ENCODE peak calls at places on chromosomes 16 and 17, in ten cellular contexts. One of them, this sample, is unnamed.

GRCh38 chr17:68424861-68425260 is 32.4 kb downstream of the WIPI1 start:
- DNase-seq in A172: no peak
- DNase-seq in NCI-H146: peak
- DNase-seq in HTR-8/SVneo: no peak
- DNase-seq in activated CD4-positive, CD25-positive, alpha-beta regulatory T cell: no peak
- DNase-seq in dorsolateral prefrontal cortex: no peak
- DNase-seq in endothelial cell: no peak
- DNase-seq in GM13977: no peak
- DNase-seq in activated T-helper 1 cell treated with Interleukin-2 at 50 U/mL for 16 hours: no peak
- DNase-seq in SJSA1: no peak
- DNase-seq in this sample: no peak

GRCh38 chr17:62670202-62670821 is 42.8 kb downstream of the MRC2 start:
- DNase-seq in A172: no peak
- DNase-seq in NCI-H146: peak
- DNase-seq in HTR-8/SVneo: no peak
- DNase-seq in activated CD4-positive, CD25-positive, alpha-beta regulatory T cell: no peak
- DNase-seq in dorsolateral prefrontal cortex: no peak
- DNase-seq in endothelial cell: no peak
- DNase-seq in GM13977: no peak
- DNase-seq in activated T-helper 1 cell treated with Interleukin-2 at 50 U/mL for 16 hours: no peak
- DNase-seq in SJSA1: no peak
- DNase-seq in this sample: no peak

GRCh38 chr17:18377437-18378204 is at the start of gene EVPLL:
- DNase-seq in A172: peak
- DNase-seq in NCI-H146: no peak
- DNase-seq in HTR-8/SVneo: no peak
- DNase-seq in activated CD4-positive, CD25-positive, alpha-beta regulatory T cell: no peak
- DNase-seq in dorsolateral prefrontal cortex: no peak
- DNase-seq in endothelial cell: no peak
- DNase-seq in GM13977: no peak
- DNase-seq in activated T-helper 1 cell treated with Interleukin-2 at 50 U/mL for 16 hours: no peak
- DNase-seq in SJSA1: no peak
- DNase-seq in this sample: no peak

GRCh38 chr16:89122322-89122831 is 28.7 kb downstream of the ACSF3 start:
- DNase-seq in A172: no peak
- DNase-seq in NCI-H146: peak
- DNase-seq in HTR-8/SVneo: no peak
- DNase-seq in activated CD4-positive, CD25-positive, alpha-beta regulatory T cell: no peak
- DNase-seq in dorsolateral prefrontal cortex: no peak
- DNase-seq in endothelial cell: no peak
- DNase-seq in GM13977: peak
- DNase-seq in activated T-helper 1 cell treated with Interleukin-2 at 50 U/mL for 16 hours: peak
- DNase-seq in SJSA1: no peak
- DNase-seq in this sample: peak

GRCh38 chr17:36749493-36749892 is 148.1 kb downstream of the MRM1 start:
- DNase-seq in A172: no peak
- DNase-seq in NCI-H146: peak
- DNase-seq in HTR-8/SVneo: no peak
- DNase-seq in activated CD4-positive, CD25-positive, alpha-beta regulatory T cell: no peak
- DNase-seq in dorsolateral prefrontal cortex: no peak
- DNase-seq in endothelial cell: no peak
- DNase-seq in GM13977: no peak
- DNase-seq in activated T-helper 1 cell treated with Interleukin-2 at 50 U/mL for 16 hours: no peak
- DNase-seq in SJSA1: no peak
- DNase-seq in this sample: no peak

GRCh38 chr16:53098526-53099317 is 43.9 kb downstream of the CHD9 start:
- DNase-seq in A172: peak
- DNase-seq in NCI-H146: peak
- DNase-seq in HTR-8/SVneo: peak
- DNase-seq in activated CD4-positive, CD25-positive, alpha-beta regulatory T cell: no peak
- DNase-seq in dorsolateral prefrontal cortex: peak
- DNase-seq in endothelial cell: peak
- DNase-seq in GM13977: peak
- DNase-seq in activated T-helper 1 cell treated with Interleukin-2 at 50 U/mL for 16 hours: peak
- DNase-seq in SJSA1: peak
- DNase-seq in this sample: peak

GRCh38 chr17:33452797-33453196 is 159.7 kb upstream of the ASIC2 start:
- DNase-seq in A172: no peak
- DNase-seq in NCI-H146: no peak
- DNase-seq in HTR-8/SVneo: no peak
- DNase-seq in activated CD4-positive, CD25-positive, alpha-beta regulatory T cell: no peak
- DNase-seq in dorsolateral prefrontal cortex: no peak
- DNase-seq in endothelial cell: no peak
- DNase-seq in GM13977: no peak
- DNase-seq in activated T-helper 1 cell treated with Interleukin-2 at 50 U/mL for 16 hours: no peak
- DNase-seq in SJSA1: no peak
- DNase-seq in this sample: no peak

GRCh38 chr16:69890114-69890890 is 60.8 kb upstream of the CLEC18A start:
- DNase-seq in A172: no peak
- DNase-seq in NCI-H146: peak
- DNase-seq in HTR-8/SVneo: no peak
- DNase-seq in activated CD4-positive, CD25-positive, alpha-beta regulatory T cell: no peak
- DNase-seq in dorsolateral prefrontal cortex: peak
- DNase-seq in endothelial cell: peak
- DNase-seq in GM13977: no peak
- DNase-seq in activated T-helper 1 cell treated with Interleukin-2 at 50 U/mL for 16 hours: no peak
- DNase-seq in SJSA1: peak
- DNase-seq in this sample: no peak

GRCh38 chr16:86500708-86501510 is 9.4 kb upstream of the FOXF1 start:
- DNase-seq in A172: no peak
- DNase-seq in NCI-H146: no peak
- DNase-seq in HTR-8/SVneo: no peak
- DNase-seq in activated CD4-positive, CD25-positive, alpha-beta regulatory T cell: no peak
- DNase-seq in dorsolateral prefrontal cortex: no peak
- DNase-seq in endothelial cell: no peak
- DNase-seq in GM13977: no peak
- DNase-seq in activated T-helper 1 cell treated with Interleukin-2 at 50 U/mL for 16 hours: no peak
- DNase-seq in SJSA1: no peak
- DNase-seq in this sample: no peak

GRCh38 chr17:78359936-78360370 is at the start of gene SOCS3:
- DNase-seq in A172: peak
- DNase-seq in NCI-H146: peak
- DNase-seq in HTR-8/SVneo: peak
- DNase-seq in activated CD4-positive, CD25-positive, alpha-beta regulatory T cell: peak
- DNase-seq in dorsolateral prefrontal cortex: peak
- DNase-seq in endothelial cell: peak
- DNase-seq in GM13977: peak
- DNase-seq in activated T-helper 1 cell treated with Interleukin-2 at 50 U/mL for 16 hours: peak
- DNase-seq in SJSA1: peak
- DNase-seq in this sample: peak

GRCh38 chr17:75848523-75849303 is 4.5 kb upstream of the UNC13D start:
- DNase-seq in A172: peak
- DNase-seq in NCI-H146: peak
- DNase-seq in HTR-8/SVneo: no peak
- DNase-seq in activated CD4-positive, CD25-positive, alpha-beta regulatory T cell: peak
- DNase-seq in dorsolateral prefrontal cortex: peak
- DNase-seq in endothelial cell: peak
- DNase-seq in GM13977: peak
- DNase-seq in activated T-helper 1 cell treated with Interleukin-2 at 50 U/mL for 16 hours: peak
- DNase-seq in SJSA1: peak
- DNase-seq in this sample: no peak

GRCh38 chr17:79349506-79350400 is 261.1 kb downstream of the RBFOX3 start:
- DNase-seq in A172: no peak
- DNase-seq in NCI-H146: no peak
- DNase-seq in HTR-8/SVneo: no peak
- DNase-seq in activated CD4-positive, CD25-positive, alpha-beta regulatory T cell: no peak
- DNase-seq in dorsolateral prefrontal cortex: no peak
- DNase-seq in endothelial cell: no peak
- DNase-seq in GM13977: no peak
- DNase-seq in activated T-helper 1 cell treated with Interleukin-2 at 50 U/mL for 16 hours: no peak
- DNase-seq in SJSA1: no peak
- DNase-seq in this sample: no peak

GRCh38 chr17:3796110-3796821 is 4.7 kb downstream of the ITGAE start:
- DNase-seq in A172: no peak
- DNase-seq in NCI-H146: no peak
- DNase-seq in HTR-8/SVneo: no peak
- DNase-seq in activated CD4-positive, CD25-positive, alpha-beta regulatory T cell: peak
- DNase-seq in dorsolateral prefrontal cortex: no peak
- DNase-seq in endothelial cell: no peak
- DNase-seq in GM13977: peak
- DNase-seq in activated T-helper 1 cell treated with Interleukin-2 at 50 U/mL for 16 hours: peak
- DNase-seq in SJSA1: no peak
- DNase-seq in this sample: peak

GRCh38 chr16:84703671-84704070 is 3.9 kb downstream of the USP10 start:
- DNase-seq in A172: no peak
- DNase-seq in NCI-H146: no peak
- DNase-seq in HTR-8/SVneo: no peak
- DNase-seq in activated CD4-positive, CD25-positive, alpha-beta regulatory T cell: no peak
- DNase-seq in dorsolateral prefrontal cortex: no peak
- DNase-seq in endothelial cell: no peak
- DNase-seq in GM13977: no peak
- DNase-seq in activated T-helper 1 cell treated with Interleukin-2 at 50 U/mL for 16 hours: no peak
- DNase-seq in SJSA1: no peak
- DNase-seq in this sample: no peak

GRCh38 chr17:77959216-77959925 is 868 bp downstream of the TNRC6C start:
- DNase-seq in A172: no peak
- DNase-seq in NCI-H146: peak
- DNase-seq in HTR-8/SVneo: no peak
- DNase-seq in activated CD4-positive, CD25-positive, alpha-beta regulatory T cell: no peak
- DNase-seq in dorsolateral prefrontal cortex: no peak
- DNase-seq in endothelial cell: peak
- DNase-seq in GM13977: peak
- DNase-seq in activated T-helper 1 cell treated with Interleukin-2 at 50 U/mL for 16 hours: peak
- DNase-seq in SJSA1: peak
- DNase-seq in this sample: no peak

GRCh38 chr17:32907583-32907982 is 20.4 kb upstream of the TMEM98 start:
- DNase-seq in A172: no peak
- DNase-seq in NCI-H146: no peak
- DNase-seq in HTR-8/SVneo: no peak
- DNase-seq in activated CD4-positive, CD25-positive, alpha-beta regulatory T cell: no peak
- DNase-seq in dorsolateral prefrontal cortex: no peak
- DNase-seq in endothelial cell: no peak
- DNase-seq in GM13977: no peak
- DNase-seq in activated T-helper 1 cell treated with Interleukin-2 at 50 U/mL for 16 hours: no peak
- DNase-seq in SJSA1: no peak
- DNase-seq in this sample: no peak

GRCh38 chr17:75024686-75025397 is 12.4 kb downstream of the MRPL58 start:
- DNase-seq in A172: no peak
- DNase-seq in NCI-H146: no peak
- DNase-seq in HTR-8/SVneo: no peak
- DNase-seq in activated CD4-positive, CD25-positive, alpha-beta regulatory T cell: no peak
- DNase-seq in dorsolateral prefrontal cortex: no peak
- DNase-seq in endothelial cell: no peak
- DNase-seq in GM13977: no peak
- DNase-seq in activated T-helper 1 cell treated with Interleukin-2 at 50 U/mL for 16 hours: no peak
- DNase-seq in SJSA1: no peak
- DNase-seq in this sample: no peak

GRCh38 chr17:65389426-65389825 is 172.0 kb downstream of the AXIN2 start:
- DNase-seq in A172: peak
- DNase-seq in NCI-H146: no peak
- DNase-seq in HTR-8/SVneo: no peak
- DNase-seq in activated CD4-positive, CD25-positive, alpha-beta regulatory T cell: no peak
- DNase-seq in dorsolateral prefrontal cortex: no peak
- DNase-seq in endothelial cell: no peak
- DNase-seq in GM13977: no peak
- DNase-seq in activated T-helper 1 cell treated with Interleukin-2 at 50 U/mL for 16 hours: no peak
- DNase-seq in SJSA1: no peak
- DNase-seq in this sample: no peak

GRCh38 chr17:80861360-80861861 is 130.2 kb upstream of the CHMP6 start:
- DNase-seq in A172: no peak
- DNase-seq in NCI-H146: no peak
- DNase-seq in HTR-8/SVneo: no peak
- DNase-seq in activated CD4-positive, CD25-positive, alpha-beta regulatory T cell: no peak
- DNase-seq in dorsolateral prefrontal cortex: no peak
- DNase-seq in endothelial cell: no peak
- DNase-seq in GM13977: no peak
- DNase-seq in activated T-helper 1 cell treated with Interleukin-2 at 50 U/mL for 16 hours: no peak
- DNase-seq in SJSA1: peak
- DNase-seq in this sample: no peak

GRCh38 chr17:58337126-58337599 is 8.6 kb upstream of the TSPOAP1 start:
- DNase-seq in A172: no peak
- DNase-seq in NCI-H146: no peak
- DNase-seq in HTR-8/SVneo: no peak
- DNase-seq in activated CD4-positive, CD25-positive, alpha-beta regulatory T cell: no peak
- DNase-seq in dorsolateral prefrontal cortex: no peak
- DNase-seq in endothelial cell: no peak
- DNase-seq in GM13977: no peak
- DNase-seq in activated T-helper 1 cell treated with Interleukin-2 at 50 U/mL for 16 hours: no peak
- DNase-seq in SJSA1: no peak
- DNase-seq in this sample: peak

GRCh38 chr16:54462151-54462651 is 175.6 kb upstream of the IRX3 start:
- DNase-seq in A172: no peak
- DNase-seq in NCI-H146: no peak
- DNase-seq in HTR-8/SVneo: no peak
- DNase-seq in activated CD4-positive, CD25-positive, alpha-beta regulatory T cell: no peak
- DNase-seq in dorsolateral prefrontal cortex: no peak
- DNase-seq in endothelial cell: no peak
- DNase-seq in GM13977: no peak
- DNase-seq in activated T-helper 1 cell treated with Interleukin-2 at 50 U/mL for 16 hours: no peak
- DNase-seq in SJSA1: peak
- DNase-seq in this sample: no peak

GRCh38 chr17:53894591-53894990 is 71.9 kb downstream of the KIF2B start:
- DNase-seq in A172: no peak
- DNase-seq in NCI-H146: no peak
- DNase-seq in HTR-8/SVneo: no peak
- DNase-seq in activated CD4-positive, CD25-positive, alpha-beta regulatory T cell: no peak
- DNase-seq in dorsolateral prefrontal cortex: no peak
- DNase-seq in endothelial cell: no peak
- DNase-seq in GM13977: no peak
- DNase-seq in activated T-helper 1 cell treated with Interleukin-2 at 50 U/mL for 16 hours: no peak
- DNase-seq in SJSA1: no peak
- DNase-seq in this sample: no peak

GRCh38 chr17:75090871-75091854 is 3.4 kb downstream of the SLC16A5 start:
- DNase-seq in A172: no peak
- DNase-seq in NCI-H146: no peak
- DNase-seq in HTR-8/SVneo: no peak
- DNase-seq in activated CD4-positive, CD25-positive, alpha-beta regulatory T cell: no peak
- DNase-seq in dorsolateral prefrontal cortex: no peak
- DNase-seq in endothelial cell: peak
- DNase-seq in GM13977: no peak
- DNase-seq in activated T-helper 1 cell treated with Interleukin-2 at 50 U/mL for 16 hours: no peak
- DNase-seq in SJSA1: no peak
- DNase-seq in this sample: no peak

GRCh38 chr17:16131593-16131992 is 83.7 kb downstream of the NCOR1 start:
- DNase-seq in A172: no peak
- DNase-seq in NCI-H146: no peak
- DNase-seq in HTR-8/SVneo: no peak
- DNase-seq in activated CD4-positive, CD25-positive, alpha-beta regulatory T cell: no peak
- DNase-seq in dorsolateral prefrontal cortex: no peak
- DNase-seq in endothelial cell: no peak
- DNase-seq in GM13977: no peak
- DNase-seq in activated T-helper 1 cell treated with Interleukin-2 at 50 U/mL for 16 hours: no peak
- DNase-seq in SJSA1: no peak
- DNase-seq in this sample: no peak

GRCh38 chr16:85202631-85203461 is 90.6 kb upstream of the CIBAR2 start:
- DNase-seq in A172: no peak
- DNase-seq in NCI-H146: no peak
- DNase-seq in HTR-8/SVneo: no peak
- DNase-seq in activated CD4-positive, CD25-positive, alpha-beta regulatory T cell: no peak
- DNase-seq in dorsolateral prefrontal cortex: no peak
- DNase-seq in endothelial cell: no peak
- DNase-seq in GM13977: no peak
- DNase-seq in activated T-helper 1 cell treated with Interleukin-2 at 50 U/mL for 16 hours: no peak
- DNase-seq in SJSA1: no peak
- DNase-seq in this sample: no peak

GRCh38 chr16:28897826-28898225 is 19.5 kb downstream of the ATP2A1 start:
- DNase-seq in A172: peak
- DNase-seq in NCI-H146: no peak
- DNase-seq in HTR-8/SVneo: no peak
- DNase-seq in activated CD4-positive, CD25-positive, alpha-beta regulatory T cell: no peak
- DNase-seq in dorsolateral prefrontal cortex: no peak
- DNase-seq in endothelial cell: no peak
- DNase-seq in GM13977: no peak
- DNase-seq in activated T-helper 1 cell treated with Interleukin-2 at 50 U/mL for 16 hours: no peak
- DNase-seq in SJSA1: no peak
- DNase-seq in this sample: no peak

GRCh38 chr17:40699359-40699758 is 4.2 kb downstream of the KRT24 start:
- DNase-seq in A172: no peak
- DNase-seq in NCI-H146: no peak
- DNase-seq in HTR-8/SVneo: no peak
- DNase-seq in activated CD4-positive, CD25-positive, alpha-beta regulatory T cell: no peak
- DNase-seq in dorsolateral prefrontal cortex: no peak
- DNase-seq in endothelial cell: no peak
- DNase-seq in GM13977: no peak
- DNase-seq in activated T-helper 1 cell treated with Interleukin-2 at 50 U/mL for 16 hours: no peak
- DNase-seq in SJSA1: no peak
- DNase-seq in this sample: no peak

GRCh38 chr16:84453061-84453752 is 51.3 kb downstream of the MEAK7 start:
- DNase-seq in A172: no peak
- DNase-seq in NCI-H146: no peak
- DNase-seq in HTR-8/SVneo: no peak
- DNase-seq in activated CD4-positive, CD25-positive, alpha-beta regulatory T cell: no peak
- DNase-seq in dorsolateral prefrontal cortex: no peak
- DNase-seq in endothelial cell: no peak
- DNase-seq in GM13977: no peak
- DNase-seq in activated T-helper 1 cell treated with Interleukin-2 at 50 U/mL for 16 hours: no peak
- DNase-seq in SJSA1: no peak
- DNase-seq in this sample: peak

This sample was measured in natural killer cell treated with Interleukin-12 subunit alpha and Interleukin-12 subunit beta and Interleukin-15 and Interleukin-18, amount 100 ng/mL, for 72 hours.